ENCODE peak calls at places on chromosomes 11 and 22, in six cellular contexts. T, P, A, B, I and M are unnamed samples.
A peak's percentile ranks its signal among the peaks of the same experiment; 100 is the strongest.

GRCh38 chr11:45651841-45652745 is 13.3 kb downstream of the CHST1 start:
- DNase-seq in T (no peak), P (no peak), A (no peak), B (no peak), I (no peak), M (no peak)

GRCh38 chr11:74535371-74536118 is 42.0 kb upstream of the LIPT2 start:
- DNase-seq in T (no peak), P (no peak), A (no peak), B (no peak), I (no peak), M (no peak)

GRCh38 chr22:44424867-44425351 is 73.1 kb downstream of the RTL6 start:
- DNase-seq in T (no peak), P (no peak), A (no peak), B (no peak), I (no peak), M (no peak)

GRCh38 chr11:40877256-40877655 is 582.2 kb downstream of the LRRC4C start:
- DNase-seq in T (no peak), P (no peak), A (no peak), B (no peak), I (no peak), M (no peak)

GRCh38 chr22:46088541-46089311 is 61.6 kb upstream of the PPARA start:
- DNase-seq in T (peak; percentile 74), P (no peak), A (no peak), B (peak; percentile 53), I (no peak), M (no peak)

GRCh38 chr11:47243454-47243853 is 5.2 kb downstream of the ACP2 start:
- DNase-seq in T (no peak), P (no peak), A (no peak), B (no peak), I (peak; percentile 54), M (no peak)

GRCh38 chr22:45977003-45977395 is at the start of gene WNT7B:
- DNase-seq in T (no peak), P (no peak), A (no peak), B (no peak), I (peak; percentile 58), M (no peak)

GRCh38 chr11:113272927-113273615 is 41.3 kb upstream of the TTC12 start:
- DNase-seq in T (no peak), P (no peak), A (no peak), B (no peak), I (no peak), M (no peak)

GRCh38 chr11:112632866-112633505 is 328.2 kb upstream of the NCAM1 start:
- DNase-seq in T (no peak), P (no peak), A (no peak), B (no peak), I (no peak), M (no peak)

GRCh38 chr11:16881074-16881709 is 133.0 kb downstream of the PLEKHA7 start:
- DNase-seq in T (peak; percentile 61), P (no peak), A (peak; percentile 49), B (no peak), I (peak; percentile 83), M (no peak)

GRCh38 chr11:34492806-34493414 is 20.7 kb downstream of the ELF5 start:
- DNase-seq in T (peak; percentile 37), P (peak; percentile 7), A (peak; percentile 23), B (no peak), I (peak; percentile 44), M (peak; percentile 22)

DNA sequence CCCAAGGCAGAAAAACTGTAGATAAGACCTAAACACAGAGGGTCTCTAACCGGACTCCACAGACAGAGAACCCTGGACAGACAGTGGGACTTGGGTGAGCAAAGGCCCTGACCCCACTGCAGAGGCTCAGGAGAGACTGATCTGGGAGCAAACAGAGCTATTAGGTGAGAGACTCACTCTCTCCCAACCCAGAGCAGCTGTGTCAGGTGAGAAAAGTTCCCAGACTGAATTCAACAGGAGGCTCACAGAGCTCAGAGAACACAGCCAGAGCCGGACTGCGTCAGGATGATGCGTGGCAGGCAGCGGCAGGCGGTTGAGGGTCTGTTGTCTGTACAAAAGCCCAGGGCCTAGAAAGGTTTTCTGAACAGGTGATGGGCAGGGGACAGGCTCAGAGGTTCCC is 5.5 kb downstream of the RFPL2 start:
- DNase-seq in T (no peak), P (no peak), A (no peak), B (no peak), I (no peak), M (no peak)
- TF ChIP-seq CTCF in T (no peak), P (no peak), A (no peak), B (no peak), I (no peak), M (no peak)

GRCh38 chr11:64878223-64878493 is 263 bp downstream of the EHD1 start:
- DNase-seq in T (no peak), P (no peak), A (no peak), B (no peak), I (no peak), M (no peak)

GRCh38 chr11:64877390-64878222 is 815 bp downstream of the EHD1 start:
- DNase-seq in T (peak; percentile 19), P (no peak), A (no peak), B (no peak), I (no peak), M (no peak)

GRCh38 chr11:64880240-64881001 is 2.0 kb upstream of the EHD1 start:
- DNase-seq in T (peak; percentile 48), P (no peak), A (no peak), B (no peak), I (no peak), M (no peak)

GRCh38 chr11:64879226-64879900 is 942 bp upstream of the EHD1 start:
- DNase-seq in T (peak; percentile 52), P (no peak), A (no peak), B (no peak), I (no peak), M (no peak)

GRCh38 chr11:64878494-64879225 is at the start of gene EHD1:
- DNase-seq in T (peak; percentile 99), P (peak; percentile 99), A (peak; percentile 70), B (peak; percentile 66), I (peak; percentile 99), M (peak; percentile 93)
- TF ChIP-seq CTCF in T (peak; percentile 46), P (peak; percentile 58), A (peak; percentile 63), B (peak; percentile 85), I (no peak), M (peak; percentile 58)

DNA sequence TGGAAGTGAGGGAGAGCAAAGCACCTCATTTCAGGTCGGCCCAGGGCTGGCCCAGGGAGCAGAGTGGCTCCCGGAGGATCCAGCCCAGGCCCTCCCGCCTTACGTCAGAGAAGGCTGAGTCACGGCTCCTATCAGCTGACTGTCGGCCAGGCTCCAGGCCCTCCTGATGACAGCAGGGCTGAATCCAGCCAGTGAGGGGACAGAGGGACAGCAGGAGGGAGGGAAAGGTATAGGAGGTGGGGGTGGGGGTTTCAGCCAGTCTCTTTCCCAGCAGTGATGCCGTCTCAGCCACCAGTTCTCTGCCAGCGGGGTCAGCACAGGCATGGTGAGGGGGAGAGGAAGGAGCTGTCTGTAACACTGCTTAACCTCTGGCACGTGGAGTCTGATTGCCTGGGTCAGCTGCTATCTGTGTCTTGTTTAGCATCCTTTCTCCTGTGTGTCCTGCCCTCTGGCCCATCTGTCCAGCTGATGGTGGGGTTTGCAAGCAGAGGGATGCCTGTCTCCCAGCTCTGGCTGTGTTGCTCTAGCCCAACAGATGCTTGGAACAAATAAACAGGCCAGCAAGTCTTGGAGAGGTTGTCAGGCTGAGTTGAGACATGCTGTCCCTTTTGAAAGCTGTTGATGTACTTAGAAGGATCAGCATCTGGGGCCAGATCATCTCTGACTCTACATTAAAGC is 74.0 kb downstream of the ADAMTS15 start:
- DNase-seq in T (peak; percentile 91), P (no peak), A (peak; percentile 64), B (peak; percentile 67), I (peak; percentile 33), M (peak; percentile 63)
- TF ChIP-seq CTCF in T (no peak), P (no peak), A (no peak), B (no peak), I (no peak), M (no peak)

GRCh38 chr22:38353142-38353629 is 36.0 kb upstream of the CSNK1E start:
- DNase-seq in T (peak; percentile 73), P (peak; percentile 49), A (no peak), B (no peak), I (peak; percentile 40), M (peak; percentile 10)
- TF ChIP-seq CTCF in T (peak; percentile 99), P (peak; percentile 99), A (peak; percentile 57), B (peak; percentile 87), I (peak; percentile 95), M (peak; percentile 66)

DNA sequence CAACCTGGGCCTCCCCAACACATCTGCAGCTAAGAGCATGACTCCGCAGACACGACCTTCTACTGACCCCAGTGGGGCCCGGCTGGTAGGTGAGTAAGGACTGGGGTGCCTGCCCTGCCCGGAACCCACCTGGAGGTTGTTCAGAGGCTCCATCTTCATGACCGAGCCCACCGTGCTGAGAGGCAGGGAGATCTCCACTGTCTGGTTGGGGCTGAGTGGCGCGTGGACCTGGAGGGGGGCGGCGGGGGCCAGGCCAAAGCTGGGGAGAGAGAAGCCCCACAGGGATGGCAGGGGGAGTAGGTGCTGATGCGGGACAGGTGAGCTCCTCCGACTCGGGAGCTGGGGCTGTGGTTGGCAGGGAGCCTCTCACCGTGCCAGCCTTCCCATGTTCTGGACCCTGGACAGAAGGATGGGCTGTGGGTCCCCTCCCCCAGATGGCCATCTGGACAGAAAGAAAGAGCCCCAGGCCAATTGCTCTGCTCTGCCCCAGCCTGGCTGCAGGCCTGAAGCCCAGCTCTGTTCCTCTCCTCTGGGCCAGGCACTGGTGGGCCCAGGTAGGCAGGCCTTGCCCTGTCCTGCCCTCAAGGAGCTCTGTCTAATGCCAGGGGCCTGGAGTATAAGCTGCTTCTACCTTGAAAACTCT is 16.3 kb upstream of the RASL10A start:
- DNase-seq in T (no peak), P (no peak), A (no peak), B (no peak), I (no peak), M (no peak)
- TF ChIP-seq CTCF in T (no peak), P (no peak), A (no peak), B (no peak), I (no peak), M (no peak)

DNA sequence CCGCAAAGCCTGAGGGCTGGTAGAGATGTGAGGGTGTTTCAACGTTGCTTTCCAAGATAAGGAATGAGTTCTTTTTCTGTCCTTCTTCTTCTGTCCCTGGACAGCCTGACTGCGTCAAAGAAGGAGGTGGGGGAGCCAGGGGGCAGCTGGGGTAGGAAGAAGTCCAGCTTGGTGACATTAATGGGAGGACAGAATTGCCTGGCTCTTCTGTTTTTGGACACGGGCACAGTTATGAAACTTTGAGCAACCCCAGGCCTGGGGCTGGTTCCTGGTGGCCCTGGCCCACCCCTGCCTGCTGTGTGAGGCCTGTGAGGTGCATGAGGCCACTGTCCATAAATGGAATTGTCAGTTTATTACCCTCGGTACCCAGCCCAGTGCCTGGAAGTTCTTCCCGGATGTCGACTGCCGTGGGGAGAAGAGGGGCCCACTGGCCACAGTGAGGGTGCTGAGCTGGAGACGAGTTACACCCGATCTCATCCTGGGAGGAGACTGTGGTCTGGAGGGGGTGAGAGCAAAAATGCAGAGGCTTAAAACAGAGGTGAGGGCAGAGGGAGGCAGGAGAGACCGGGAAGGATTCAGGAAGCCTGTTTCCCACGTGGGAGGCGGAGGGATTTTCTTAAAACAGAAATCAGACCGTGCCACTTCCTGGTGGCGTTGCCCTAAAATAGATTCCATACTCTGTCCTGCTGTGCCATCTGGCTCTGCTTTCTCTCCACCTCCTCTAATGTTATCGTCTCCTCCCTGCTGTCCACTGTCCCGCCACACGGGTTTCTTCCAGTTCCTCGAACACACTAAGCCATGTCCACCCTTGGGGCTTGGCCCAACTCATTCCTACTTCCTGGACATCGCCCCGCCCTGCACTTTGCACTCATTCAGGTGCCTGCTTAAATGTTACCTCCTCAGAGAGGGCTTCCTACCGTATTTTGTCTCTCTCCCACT is 59.7 kb upstream of the RASD2 start:
- DNase-seq in T (no peak), P (no peak), A (no peak), B (no peak), I (no peak), M (no peak)
- TF ChIP-seq CTCF in T (no peak), P (no peak), A (no peak), B (no peak), I (no peak), M (no peak)